ENCODE peak calls at places on chromosomes 13 and 19, in five cellular contexts. R is HCT116, G is IMR-90, T is heart right ventricle, I is neuronal stem cell. P is an unnamed sample.

GRCh38 chr19:17081672-17082630 is 6.4 kb downstream of the MYO9B start:
- DNase-seq in T (peak; percentile 57), I (no peak), R (no peak), G (no peak), P (no peak)

GRCh38 chr13:20359335-20359734 is 127.2 kb upstream of the GJB6 start:
- DNase-seq in G (peak; percentile 99), I (no peak), T (no peak), R (peak; percentile 6), P (peak; percentile 85)

GRCh38 chr19:18014197-18014596 is 6.2 kb downstream of the ARRDC2 start:
- DNase-seq in I (no peak), R (no peak), G (no peak), T (no peak), P (no peak)

GRCh38 chr13:51396352-51396751 is 56.5 kb downstream of the INTS6 start:
- DNase-seq in T (no peak), R (no peak), G (peak; percentile 33), I (no peak), P (no peak)

GRCh38 chr19:17807731-17808316 is 12.9 kb downstream of the B3GNT3 start:
- DNase-seq in T (no peak), R (no peak), I (no peak), G (no peak), P (no peak)

GRCh38 chr19:18417250-18418033 is 1.8 kb upstream of the SSBP4 start:
- DNase-seq in G (peak; percentile 73), I (peak; percentile 67), T (peak; percentile 90), R (no peak), P (peak; percentile 97)

GRCh38 chr13:114212096-114212495 is 22.6 kb upstream of the CDC16 start:
- DNase-seq in I (no peak), R (no peak), T (no peak), G (peak; percentile 81), P (no peak)

GRCh38 chr19:2048104-2048958 is 2.7 kb downstream of the MKNK2 start:
- DNase-seq in G (no peak), R (no peak), T (no peak), I (no peak), P (no peak)

GRCh38 chr13:30037306-30037705 is 186.9 kb upstream of the UBL3 start:
- DNase-seq in R (no peak), I (peak; percentile 49), T (no peak), G (no peak), P (no peak)

GRCh38 chr13:76516013-76516412 is 370.2 kb downstream of the KCTD12 start:
- DNase-seq in I (no peak), T (no peak), G (peak; percentile 92), R (no peak), P (peak; percentile 78)

GRCh38 chr13:70388935-70389334 is 280.7 kb upstream of the KLHL1 start:
- DNase-seq in G (no peak), T (no peak), R (no peak), I (no peak), P (no peak)

GRCh38 chr13:48571121-48571901 is 38.4 kb upstream of the RCBTB2 start:
- DNase-seq in T (no peak), R (no peak), I (no peak), G (peak; percentile 81), P (no peak)

GRCh38 chr13:99341969-99342722 is 34.9 kb upstream of the GPR183 start:
- DNase-seq in T (no peak), G (no peak), R (no peak), I (no peak), P (no peak)

GRCh38 chr13:99344610-99345208 is 37.5 kb upstream of the GPR183 start:
- DNase-seq in T (no peak), I (no peak), R (no peak), G (no peak), P (no peak)

GRCh38 chr13:99345345-99345744 is 38.1 kb upstream of the GPR183 start:
- DNase-seq in I (no peak), G (no peak), T (no peak), R (no peak), P (no peak)

GRCh38 chr13:99340638-99341037 is 33.4 kb upstream of the GPR183 start:
- DNase-seq in R (no peak), I (no peak), G (no peak), T (no peak), P (no peak)

DNA sequence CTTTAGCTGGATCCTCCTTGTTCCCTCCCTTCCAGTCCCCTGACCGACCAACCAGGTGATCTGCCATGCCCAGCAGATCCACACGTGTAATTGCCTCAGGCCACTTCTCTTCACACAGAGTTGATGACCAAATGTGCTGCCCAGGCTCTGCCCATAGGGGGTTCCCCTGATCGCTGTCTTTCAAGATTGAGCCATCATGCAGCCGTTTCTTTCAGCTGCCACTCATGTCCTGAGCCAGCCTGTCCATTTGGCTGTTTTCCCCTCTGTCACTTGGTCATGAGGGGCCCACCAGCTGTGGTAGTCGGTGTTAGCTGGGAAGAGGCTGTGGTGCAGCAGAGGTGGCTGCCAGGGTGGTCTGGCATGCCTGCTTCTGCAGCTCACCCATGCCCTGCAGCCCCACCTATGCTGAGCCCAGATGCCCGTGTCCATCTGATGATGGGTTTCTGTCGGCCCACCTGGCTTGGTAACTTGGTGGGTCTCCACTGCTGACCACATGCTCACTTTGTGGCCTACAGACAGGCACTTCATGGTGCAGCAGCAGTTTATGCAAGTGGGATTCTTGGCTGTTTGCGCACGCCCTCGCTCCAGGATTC is 35.6 kb upstream of the GPR183 start:
- DNase-seq in G (no peak), R (no peak), I (no peak), T (no peak), P (no peak)
- H3K36me3 ChIP-seq in G (peaks cover 16% of the 10 kb centered on the region), R (peaks cover 8% of the 10 kb centered on the region), I (peaks cover 18% of the 10 kb centered on the region), T (peaks cover 42% of the 10 kb centered on the region), P (peaks cover 2% of the 10 kb centered on the region)

GRCh38 chr19:14718522-14719113 is 28.8 kb downstream of the ZNF333 start:
- DNase-seq in I (no peak), G (no peak), T (no peak), R (no peak), P (no peak)

GRCh38 chr19:14719162-14719561 is 29.3 kb downstream of the ZNF333 start:
- DNase-seq in T (no peak), G (no peak), R (no peak), I (no peak), P (no peak)

GRCh38 chr19:14722127-14722526 is 32.3 kb downstream of the ZNF333 start:
- DNase-seq in I (no peak), G (no peak), R (no peak), T (no peak), P (no peak)
- H3K27me3 ChIP-seq in I (no peaks in the 10 kb centered on the region), G (no peaks in the 10 kb centered on the region), R (no peaks in the 10 kb centered on the region), T (no peaks in the 10 kb centered on the region), P (no peaks in the 10 kb centered on the region)

GRCh38 chr13:91359071-91359470 is 11.6 kb downstream of the MIR17HG start:
- DNase-seq in T (no peak), G (no peak), I (no peak), R (no peak), P (no peak)
- H3K4me3 ChIP-seq in T (no peak overlapping the region), G (no peak overlapping the region), I (no peak overlapping the region), R (no peak overlapping the region), P (no peak overlapping the region)

GRCh38 chr19:23925285-23925684 is 10.6 kb downstream of the ZNF726 start:
- DNase-seq in G (no peak), R (no peak), T (no peak), I (no peak), P (no peak)
- H3K36me3 ChIP-seq in G (peaks cover 2% of the 10 kb centered on the region), R (no peaks in the 10 kb centered on the region), T (no peaks in the 10 kb centered on the region), I (no peaks in the 10 kb centered on the region), P (peaks cover 14% of the 10 kb centered on the region)

GRCh38 chr13:112105884-112106283 is 38.9 kb downstream of the SOX1 start:
- DNase-seq in T (no peak), I (peak; percentile 63), G (no peak), R (no peak), P (no peak)
- H3K27me3 ChIP-seq in T (peaks cover 99% of the 10 kb centered on the region), I (no peaks in the 10 kb centered on the region), G (no peaks in the 10 kb centered on the region), R (peaks cover 5% of the 10 kb centered on the region), P (peaks cover 19% of the 10 kb centered on the region)

GRCh38 chr19:54414156-54414555 is 1.1 kb upstream of the TTYH1 start:
- DNase-seq in T (no peak), I (no peak), G (no peak), R (no peak), P (no peak)

GRCh38 chr19:54412877-54413276 is 2.4 kb upstream of the TTYH1 start:
- DNase-seq in I (no peak), G (no peak), T (no peak), R (no peak), P (no peak)

GRCh38 chr19:54416695-54417491 is 1.6 kb downstream of the TTYH1 start:
- DNase-seq in G (no peak), R (no peak), I (no peak), T (no peak), P (no peak)

GRCh38 chr19:54415901-54416621 is 797 bp downstream of the TTYH1 start:
- DNase-seq in I (no peak), T (no peak), G (no peak), R (no peak), P (no peak)

GRCh38 chr19:54415208-54415900 is at the start of gene TTYH1:
- DNase-seq in R (no peak), G (no peak), I (no peak), T (no peak), P (no peak)
- H3K4me3 ChIP-seq in R (no peak within 1 kb of the TSS), G (no peak within 1 kb of the TSS), I (peak within 1 kb of the TSS; percentile 78), T (peak within 1 kb of the TSS; percentile 22), P (no peak within 1 kb of the TSS)

GRCh38 chr19:45518469-45518826 is 11.2 kb downstream of the VASP start:
- DNase-seq in G (no peak), I (no peak), T (no peak), R (no peak), P (no peak)

GRCh38 chr19:45515807-45516401 is 8.6 kb downstream of the VASP start:
- DNase-seq in T (no peak), R (no peak), I (no peak), G (no peak), P (no peak)

GRCh38 chr19:45515081-45515624 is 7.9 kb downstream of the VASP start:
- DNase-seq in R (no peak), G (no peak), T (no peak), I (no peak), P (no peak)

GRCh38 chr19:45517238-45517637 is 10.0 kb downstream of the VASP start:
- DNase-seq in R (no peak), T (no peak), I (no peak), G (no peak), P (no peak)

DNA sequence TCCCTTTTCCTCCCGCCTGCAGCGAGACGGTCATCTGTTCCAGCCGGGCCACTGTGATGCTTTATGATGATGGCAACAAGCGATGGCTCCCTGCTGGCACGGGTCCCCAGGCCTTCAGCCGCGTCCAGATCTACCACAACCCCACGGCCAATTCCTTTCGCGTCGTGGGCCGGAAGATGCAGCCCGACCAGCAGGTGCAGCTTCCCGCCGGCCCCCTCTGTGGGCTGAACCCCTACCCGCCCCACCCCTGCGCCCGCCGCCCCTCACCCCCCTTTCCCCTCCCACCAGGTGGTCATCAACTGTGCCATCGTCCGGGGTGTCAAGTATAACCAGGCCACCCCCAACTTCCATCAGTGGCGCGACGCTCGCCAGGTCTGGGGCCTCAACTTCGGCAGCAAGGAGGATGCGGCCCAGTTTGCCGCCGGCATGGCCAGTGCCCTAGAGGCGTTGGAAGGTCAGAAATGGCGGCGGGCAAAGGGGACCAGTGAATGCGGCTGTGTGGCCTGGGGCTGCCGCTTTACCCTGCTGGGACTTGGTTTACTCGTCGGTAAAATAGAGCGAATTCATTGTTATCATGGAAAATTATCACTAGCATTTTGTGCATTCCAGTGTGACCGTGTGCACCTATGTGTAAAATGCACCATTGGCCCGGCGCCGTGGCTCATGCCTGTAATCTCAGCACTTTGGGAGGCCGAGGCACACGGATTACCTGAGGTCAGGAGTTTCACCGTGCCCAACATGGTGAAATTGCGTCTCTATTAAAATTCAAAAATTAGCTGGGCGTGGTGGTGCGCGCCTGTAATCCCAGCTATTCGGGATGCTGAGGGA is 10.6 kb downstream of the VASP start:
- DNase-seq in R (no peak), G (no peak), T (no peak), I (no peak), P (no peak)
- H3K36me3 ChIP-seq in R (peaks cover 11% of the 10 kb centered on the region), G (peaks cover 49% of the 10 kb centered on the region), T (peaks cover 24% of the 10 kb centered on the region), I (peaks cover 18% of the 10 kb centered on the region), P (peaks cover 73% of the 10 kb centered on the region)

P was measured in MG63.